ENCODE peak calls at places on chromosomes 13 and 19, in seven cellular contexts. K is heart left ventricle, S is neural progenitor cell, D is thoracic aorta, I is Peyer's patch, H is cardiac muscle cell, F is PC-9. X is an unnamed sample.

GRCh38 chr13:74765955-74766354 is 631.8 kb upstream of the KLF12 start:
- DNase-seq in H (no peak), S (no peak), D (no peak), I (no peak), F (no peak), K (no peak), X (no peak)

GRCh38 chr13:108776650-108777049 is 147.2 kb downstream of the MYO16 start:
- DNase-seq in K (no peak), S (no peak), F (no peak), I (no peak), H (no peak), D (no peak), X (no peak)

GRCh38 chr19:48616041-48616436 is 1.2 kb upstream of the FAM83E start:
- DNase-seq in K (no peak), H (no peak), S (no peak), I (no peak), F (no peak), D (no peak), X (no peak)

GRCh38 chr13:53217221-53217620 is 188.6 kb downstream of the OLFM4 start:
- DNase-seq in F (no peak), D (no peak), H (no peak), K (no peak), I (no peak), S (no peak), X (no peak)

GRCh38 chr13:51041126-51041525 is 69.9 kb downstream of the C13orf42 start:
- DNase-seq in S (no peak), F (no peak), D (no peak), I (no peak), H (no peak), K (no peak), X (no peak)

GRCh38 chr19:49690073-49690655 is 752 bp upstream of the CPT1C start:
- DNase-seq in H (no peak), K (no peak), D (no peak), F (no peak), I (no peak), S (peak; percentile 31), X (no peak)

GRCh38 chr19:42065051-42065450 is 5.0 kb downstream of the GRIK5 start:
- DNase-seq in K (no peak), H (no peak), D (no peak), F (no peak), S (no peak), I (no peak), X (no peak)

GRCh38 chr19:2043864-2044708 is 7.0 kb downstream of the MKNK2 start:
- DNase-seq in D (no peak), S (peak; percentile 16), H (no peak), F (no peak), K (peak; percentile 36), I (no peak), X (no peak)

GRCh38 chr13:59279024-59279423 is 884.7 kb downstream of the DIAPH3 start:
- DNase-seq in K (no peak), H (peak; percentile 1), S (no peak), F (no peak), D (no peak), I (no peak), X (no peak)

GRCh38 chr13:59666504-59666903 is 497.2 kb downstream of the DIAPH3 start:
- DNase-seq in D (no peak), I (no peak), F (no peak), H (peak; percentile 58), S (no peak), K (no peak), X (no peak)

GRCh38 chr13:75635621-75636338 is at the start of gene LMO7:
- DNase-seq in I (peak; percentile 60), D (no peak), S (peak; percentile 78), K (peak; percentile 60), F (peak; percentile 37), H (peak; percentile 66), X (no peak)

GRCh38 chr19:2309734-2310362 is 1.9 kb upstream of the LINGO3 start:
- DNase-seq in K (no peak), S (no peak), H (peak; percentile 18), F (no peak), I (no peak), D (no peak), X (no peak)

GRCh38 chr19:1173160-1173844 is 766 bp downstream of the SBNO2 start:
- DNase-seq in D (no peak), H (no peak), K (peak; percentile 24), F (peak; percentile 31), S (peak; percentile 46), I (peak; percentile 29), X (no peak)

GRCh38 chr13:61410669-61411297 is 4.9 kb downstream of the PCDH20 start:
- DNase-seq in H (peak; percentile 35), I (no peak), F (no peak), S (peak; percentile 16), K (no peak), D (no peak), X (no peak)

GRCh38 chr13:50715402-50716146 is 127.9 kb downstream of the DLEU7 start:
- DNase-seq in H (no peak), I (no peak), D (no peak), F (no peak), S (no peak), K (peak; percentile 73), X (no peak)

GRCh38 chr13:46124967-46125933 is 20.4 kb upstream of the CPB2 start:
- DNase-seq in K (no peak), I (no peak), D (no peak), F (no peak), S (no peak), H (no peak), X (no peak)

GRCh38 chr13:24680258-24680920 is at the start of gene ATP12A:
- DNase-seq in I (no peak), F (no peak), S (peak; percentile 81), D (no peak), H (no peak), K (no peak), X (no peak)

GRCh38 chr19:41860419-41861097 is 503 bp downstream of the RPS19 start:
- DNase-seq in H (peak; percentile 31), D (no peak), I (no peak), K (peak; percentile 47), S (peak; percentile 30), F (no peak), X (no peak)

GRCh38 chr19:15241259-15241658 is 9.0 kb upstream of the EPHX3 start:
- DNase-seq in F (no peak), S (no peak), K (no peak), I (no peak), H (no peak), D (no peak), X (no peak)

GRCh38 chr19:48190288-48191284 is 20.1 kb downstream of the ZSWIM9 start:
- DNase-seq in I (peak; percentile 64), D (no peak), S (peak; percentile 81), F (no peak), K (no peak), H (peak; percentile 79), X (peak; percentile 95)

GRCh38 chr13:87884874-87885273 is 213.7 kb downstream of the SLITRK5 start:
- DNase-seq in H (peak; percentile 24), D (no peak), K (no peak), S (peak; percentile 43), F (no peak), I (no peak), X (peak; percentile 2)

GRCh38 chr19:6087074-6087506 is 23.2 kb downstream of the RFX2 start:
- DNase-seq in F (no peak), I (peak; percentile 60), S (peak; percentile 86), K (peak; percentile 41), D (no peak), H (no peak), X (no peak)

DNA sequence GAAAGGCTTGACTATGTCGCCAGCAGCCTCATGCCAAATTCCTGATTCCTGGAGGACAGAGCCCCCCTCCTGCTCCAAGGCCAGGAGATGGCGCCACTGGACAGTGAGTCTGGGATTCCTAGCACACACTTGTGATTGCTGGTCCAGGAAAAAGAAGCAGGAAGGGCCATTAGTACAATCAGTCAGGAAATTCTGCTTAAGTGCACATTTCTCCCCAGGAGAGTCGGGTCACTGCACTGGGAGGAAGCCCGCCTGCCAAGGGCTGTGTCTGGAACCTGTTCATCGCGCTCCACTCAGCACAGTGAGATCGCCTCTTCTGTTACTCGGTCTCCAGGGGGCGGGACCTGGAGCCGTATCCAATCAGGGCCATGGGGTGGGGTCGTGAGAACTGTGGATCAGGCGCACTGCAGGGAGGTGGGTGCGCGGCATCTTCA is 65.1 kb downstream of the ZNF823 start:
- DNase-seq in H (peak; percentile 83), F (no peak), K (peak; percentile 77), I (no peak), S (peak; percentile 91), D (no peak), X (peak; percentile 63)
- H3K4me1 ChIP-seq in H (no peaks in the 10 kb centered on the region), F (no peaks in the 10 kb centered on the region), K (peaks cover 9% of the 10 kb centered on the region), I (no peaks in the 10 kb centered on the region), S (no peaks in the 10 kb centered on the region), D (no peaks in the 10 kb centered on the region), X (no peaks in the 10 kb centered on the region)

GRCh38 chr19:43780706-43781525 is at the start of gene KCNN4:
- DNase-seq in S (no peak), D (no peak), F (peak; percentile 80), H (no peak), K (no peak), I (peak; percentile 86), X (no peak)
- H3K4me1 ChIP-seq in S (peaks cover 8% of the 10 kb centered on the region), D (peaks cover 15% of the 10 kb centered on the region), F (peaks cover 71% of the 10 kb centered on the region), H (no peaks in the 10 kb centered on the region), K (peaks cover 10% of the 10 kb centered on the region), I (peaks cover 4% of the 10 kb centered on the region), X (peaks cover 1% of the 10 kb centered on the region)

DNA sequence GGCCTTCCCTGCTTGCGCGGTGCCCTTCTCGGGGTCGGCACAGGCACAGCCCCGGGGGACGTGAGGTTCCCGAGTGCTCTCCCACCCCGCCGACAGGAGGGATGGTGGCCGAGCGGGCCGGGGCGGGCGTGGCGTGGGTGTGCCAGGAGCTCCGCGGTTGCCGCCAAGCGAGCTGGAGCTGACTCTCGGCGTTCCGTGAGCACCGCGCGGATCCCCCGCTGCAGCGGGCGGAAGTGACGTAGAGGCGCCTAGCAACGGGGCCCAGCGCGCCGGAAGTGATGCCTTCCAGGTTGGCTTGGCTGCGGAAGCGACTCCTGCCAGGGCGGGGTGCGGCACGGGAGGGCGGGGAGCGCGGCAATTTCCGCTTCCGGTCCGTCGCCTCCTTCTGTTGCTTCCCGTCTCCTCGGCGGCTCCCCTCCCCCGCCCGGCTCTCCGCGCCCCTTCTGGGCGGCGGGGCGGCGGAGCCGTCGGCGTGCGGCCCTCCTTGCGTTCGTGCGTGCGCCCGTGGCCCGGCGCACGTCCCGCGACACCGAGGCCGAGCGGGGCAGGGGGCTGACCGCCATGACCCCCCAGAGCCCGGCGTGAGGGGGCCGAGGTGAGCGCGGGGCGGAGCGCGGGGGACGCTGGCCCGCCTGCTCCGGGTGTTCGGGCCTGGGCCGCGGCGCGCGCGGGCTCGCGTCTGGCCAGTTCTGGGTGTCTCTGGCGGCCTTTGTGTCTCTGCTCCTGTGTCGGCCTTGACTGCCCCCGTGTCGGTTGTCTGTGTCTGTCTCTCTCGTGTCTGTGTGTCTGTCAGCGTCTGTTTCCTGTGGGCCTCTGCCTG is at the start of gene EPN1:
- DNase-seq in S (peak; percentile 100), K (peak; percentile 98), D (peak; percentile 75), F (peak; percentile 94), H (peak; percentile 98), I (peak; percentile 96), X (peak; percentile 78)
- H3K4me1 ChIP-seq in S (peaks cover 19% of the 10 kb centered on the region), K (peaks cover 43% of the 10 kb centered on the region), D (peaks cover 27% of the 10 kb centered on the region), F (peaks cover 36% of the 10 kb centered on the region), H (peaks cover 13% of the 10 kb centered on the region), I (peaks cover 4% of the 10 kb centered on the region), X (no peaks in the 10 kb centered on the region)

DNA sequence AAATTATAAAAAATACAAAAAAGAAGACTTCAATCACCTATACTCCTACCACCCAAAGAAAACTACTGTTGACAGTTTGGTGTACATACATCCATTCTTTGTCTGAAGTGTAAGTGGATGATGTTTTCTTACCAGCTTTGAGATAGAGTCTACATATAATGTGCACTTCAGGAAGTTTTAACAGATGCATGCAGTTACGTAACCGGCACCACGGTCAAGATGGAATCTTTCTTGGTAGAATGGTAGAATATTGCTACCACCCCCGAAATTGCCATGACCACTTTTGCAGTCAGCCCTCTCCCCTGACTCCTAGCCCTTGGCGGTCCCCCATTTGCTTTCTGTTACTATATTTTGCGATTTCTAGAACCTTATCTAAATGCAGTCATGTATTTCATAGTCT is 1.4 kb downstream of the CUL4A start:
- DNase-seq in I (no peak), H (no peak), S (no peak), D (no peak), F (peak; percentile 33), K (no peak), X (no peak)
- H3K4me1 ChIP-seq in I (no peaks in the 10 kb centered on the region), H (peaks cover 22% of the 10 kb centered on the region), S (peaks cover 18% of the 10 kb centered on the region), D (peaks cover 23% of the 10 kb centered on the region), F (peaks cover 51% of the 10 kb centered on the region), K (peaks cover 72% of the 10 kb centered on the region), X (peaks cover under 1% of the 10 kb centered on the region)